ENCODE peak calls at places on chromosome 21, in nine cellular contexts. W is anterior cingulate cortex, Z is neural crest cell, B is left ventricle myocardium superior, D is GM04504, H is right lobe of liver, I is memory B cell, P is EH, G is cardiac muscle cell. N is an unnamed sample.

GRCh38 chr21:26756491-26757159 is 88.6 kb downstream of the ADAMTS1 start:
- DNase-seq in D (no peak), I (no peak), P (peak), Z (no peak), H (no peak), G (no peak), W (no peak), B (no peak), N (no peak)

GRCh38 chr21:45482899-45483821 is 59.1 kb downstream of the SLC19A1 start:
- DNase-seq in Z (no peak), H (no peak), G (no peak), P (no peak), I (peak), W (no peak), D (no peak), B (no peak), N (no peak)

GRCh38 chr21:45318556-45319341 is 31.1 kb upstream of the POFUT2 start:
- DNase-seq in P (peak), D (no peak), B (peak), Z (peak), G (peak), W (no peak), I (no peak), H (peak), N (no peak)

GRCh38 chr21:42301371-42302291 is 13.6 kb downstream of the TFF3 start:
- DNase-seq in P (no peak), G (no peak), D (no peak), I (no peak), W (no peak), H (no peak), Z (no peak), B (no peak), N (no peak)

GRCh38 chr21:45590246-45590725 is 48.0 kb upstream of the SLC19A1 start:
- DNase-seq in H (peak), Z (peak), W (no peak), G (peak), I (peak), D (no peak), B (peak), P (peak), N (peak)

GRCh38 chr21:43686811-43687565 is 27.6 kb downstream of the RRP1B start:
- DNase-seq in H (no peak), G (no peak), P (no peak), Z (no peak), I (no peak), W (no peak), D (no peak), B (no peak), N (no peak)

GRCh38 chr21:29279531-29279930 is 19.2 kb upstream of the BACH1 start:
- DNase-seq in H (no peak), I (no peak), P (no peak), Z (no peak), D (no peak), G (no peak), B (no peak), W (no peak), N (no peak)

GRCh38 chr21:34795152-34796141 is 126.7 kb downstream of the CLIC6 start:
- DNase-seq in B (no peak), I (no peak), Z (no peak), D (peak), W (no peak), H (peak), G (peak), P (peak), N (peak)

GRCh38 chr21:17051054-17051453 is 461.8 kb upstream of the CXADR start:
- DNase-seq in W (no peak), D (no peak), B (no peak), G (peak), I (no peak), P (no peak), H (no peak), Z (no peak), N (no peak)

GRCh38 chr21:29332461-29333354 is 34.0 kb downstream of the BACH1 start:
- DNase-seq in W (no peak), D (no peak), P (peak), I (no peak), Z (no peak), H (no peak), G (peak), B (no peak), N (no peak)

N was measured in mucosa of descending colon.